ENCODE peak calls at places on chromosomes 11 and 22, in eight cellular contexts. One of them, this sample, is unnamed.
A peak's percentile ranks its signal among the peaks of the same experiment; 100 is the strongest.

GRCh38 chr11:5123802-5124521 is 14.2 kb downstream of the OR52A5 start:
- DNase-seq in effector CD4-positive, alpha-beta T cell: peak; percentile 18
- DNase-seq in Daoy: peak; percentile 54
- DNase-seq in KG1: peak; percentile 34
- DNase-seq in NCI-H1105 treated with DMSO at 0.1 percent for 48 hours: peak; percentile 68
- DNase-seq in substantia nigra: peak; percentile 41
- DNase-seq in transverse colon: peak; percentile 48
- DNase-seq in SW 1271: no peak
- DNase-seq in this sample: peak; percentile 80

GRCh38 chr11:21289686-21290085 is 620.3 kb downstream of the NELL1 start:
- DNase-seq in effector CD4-positive, alpha-beta T cell: no peak
- DNase-seq in transverse colon: no peak
- DNase-seq in KG1: no peak
- DNase-seq in Daoy: no peak
- DNase-seq in SW 1271: no peak
- DNase-seq in NCI-H1105 treated with DMSO at 0.1 percent for 48 hours: no peak
- DNase-seq in substantia nigra: no peak
- DNase-seq in this sample: no peak

GRCh38 chr22:46031066-46031465 is 54.1 kb upstream of the WNT7B start:
- DNase-seq in effector CD4-positive, alpha-beta T cell: no peak
- DNase-seq in transverse colon: no peak
- DNase-seq in KG1: no peak
- DNase-seq in SW 1271: no peak
- DNase-seq in substantia nigra: no peak
- DNase-seq in Daoy: no peak
- DNase-seq in NCI-H1105 treated with DMSO at 0.1 percent for 48 hours: no peak
- DNase-seq in this sample: no peak

GRCh38 chr11:26580929-26581328 is 8.9 kb upstream of the MUC15 start:
- DNase-seq in KG1: no peak
- DNase-seq in SW 1271: no peak
- DNase-seq in NCI-H1105 treated with DMSO at 0.1 percent for 48 hours: no peak
- DNase-seq in transverse colon: no peak
- DNase-seq in substantia nigra: no peak
- DNase-seq in Daoy: no peak
- DNase-seq in effector CD4-positive, alpha-beta T cell: no peak
- DNase-seq in this sample: no peak

GRCh38 chr11:94877446-94878200 is 95.7 kb downstream of the CWC15 start:
- DNase-seq in KG1: no peak
- DNase-seq in NCI-H1105 treated with DMSO at 0.1 percent for 48 hours: no peak
- DNase-seq in SW 1271: no peak
- DNase-seq in Daoy: no peak
- DNase-seq in transverse colon: no peak
- DNase-seq in effector CD4-positive, alpha-beta T cell: no peak
- DNase-seq in substantia nigra: no peak
- DNase-seq in this sample: no peak

GRCh38 chr11:9280655-9281301 is 15.6 kb upstream of the DENND5A start:
- DNase-seq in substantia nigra: no peak
- DNase-seq in SW 1271: no peak
- DNase-seq in effector CD4-positive, alpha-beta T cell: no peak
- DNase-seq in transverse colon: peak; percentile 45
- DNase-seq in KG1: peak; percentile 68
- DNase-seq in NCI-H1105 treated with DMSO at 0.1 percent for 48 hours: peak; percentile 69
- DNase-seq in Daoy: peak; percentile 77
- DNase-seq in this sample: peak; percentile 42

GRCh38 chr11:35554491-35555237 is 29.2 kb upstream of the PAMR1 start:
- DNase-seq in effector CD4-positive, alpha-beta T cell: no peak
- DNase-seq in Daoy: peak; percentile 4
- DNase-seq in substantia nigra: no peak
- DNase-seq in transverse colon: no peak
- DNase-seq in NCI-H1105 treated with DMSO at 0.1 percent for 48 hours: no peak
- DNase-seq in SW 1271: no peak
- DNase-seq in KG1: no peak
- DNase-seq in this sample: peak; percentile 42

GRCh38 chr22:29780781-29781676 is 13.9 kb downstream of the UQCR10 start:
- DNase-seq in NCI-H1105 treated with DMSO at 0.1 percent for 48 hours: no peak
- DNase-seq in SW 1271: no peak
- DNase-seq in substantia nigra: no peak
- DNase-seq in effector CD4-positive, alpha-beta T cell: no peak
- DNase-seq in KG1: no peak
- DNase-seq in Daoy: peak; percentile 90
- DNase-seq in transverse colon: no peak
- DNase-seq in this sample: peak; percentile 60

GRCh38 chr11:30360741-30361140 is 37.8 kb downstream of the ARL14EP start:
- DNase-seq in Daoy: no peak
- DNase-seq in NCI-H1105 treated with DMSO at 0.1 percent for 48 hours: no peak
- DNase-seq in transverse colon: no peak
- DNase-seq in substantia nigra: no peak
- DNase-seq in SW 1271: no peak
- DNase-seq in KG1: no peak
- DNase-seq in effector CD4-positive, alpha-beta T cell: no peak
- DNase-seq in this sample: no peak

GRCh38 chr11:8531982-8532381 is 62.0 kb downstream of the STK33 start:
- DNase-seq in substantia nigra: no peak
- DNase-seq in SW 1271: no peak
- DNase-seq in effector CD4-positive, alpha-beta T cell: no peak
- DNase-seq in transverse colon: no peak
- DNase-seq in NCI-H1105 treated with DMSO at 0.1 percent for 48 hours: no peak
- DNase-seq in Daoy: no peak
- DNase-seq in KG1: no peak
- DNase-seq in this sample: no peak

GRCh38 chr11:128716661-128717210 is 22.9 kb downstream of the FLI1 start:
- DNase-seq in KG1: no peak
- DNase-seq in effector CD4-positive, alpha-beta T cell: peak; percentile 47
- DNase-seq in SW 1271: no peak
- DNase-seq in substantia nigra: no peak
- DNase-seq in transverse colon: peak; percentile 40
- DNase-seq in Daoy: peak; percentile 36
- DNase-seq in NCI-H1105 treated with DMSO at 0.1 percent for 48 hours: no peak
- DNase-seq in this sample: no peak

GRCh38 chr11:42462558-42463310 is 849.1 kb upstream of the API5 start:
- DNase-seq in Daoy: no peak
- DNase-seq in substantia nigra: no peak
- DNase-seq in SW 1271: no peak
- DNase-seq in effector CD4-positive, alpha-beta T cell: no peak
- DNase-seq in NCI-H1105 treated with DMSO at 0.1 percent for 48 hours: peak; percentile 22
- DNase-seq in KG1: no peak
- DNase-seq in transverse colon: no peak
- DNase-seq in this sample: no peak

GRCh38 chr11:9004310-9004945 is 627 bp upstream of the NRIP3 start:
- DNase-seq in Daoy: peak; percentile 16
- DNase-seq in SW 1271: no peak
- DNase-seq in NCI-H1105 treated with DMSO at 0.1 percent for 48 hours: peak; percentile 43
- DNase-seq in transverse colon: peak; percentile 23
- DNase-seq in effector CD4-positive, alpha-beta T cell: peak; percentile 17
- DNase-seq in KG1: no peak
- DNase-seq in substantia nigra: no peak
- DNase-seq in this sample: no peak

This sample was measured in A673.